ENCODE peak calls at places on chromosomes 16 and 17, in seven cellular contexts. C, O, Q, X, E, I and L are unnamed samples.

GRCh38 chr16:29819506-29819905 is 756 bp upstream of the MVP start:
- DNase-seq in C (no peak), O (no peak), Q (no peak), X (no peak), E (no peak), I (no peak), L (no peak)

GRCh38 chr16:3542601-3543373 is 34.4 kb downstream of the NLRC3 start:
- DNase-seq in C (no peak), O (no peak), Q (no peak), X (no peak), E (no peak), I (no peak), L (no peak)

GRCh38 chr17:62676952-62677596 is 49.6 kb downstream of the MRC2 start:
- DNase-seq in C (no peak), O (no peak), Q (no peak), X (no peak), E (no peak), I (no peak), L (no peak)

GRCh38 chr16:55832788-55833583 is at the start of gene CES1:
- DNase-seq in C (no peak), O (peak; percentile 69), Q (no peak), X (no peak), E (no peak), I (no peak), L (no peak)

GRCh38 chr16:74601131-74601871 is 5.6 kb downstream of the GLG1 start:
- DNase-seq in C (no peak), O (no peak), Q (peak; percentile 66), X (peak; percentile 70), E (peak; percentile 41), I (no peak), L (no peak)

GRCh38 chr16:75289189-75289588 is 37.8 kb upstream of the BCAR1 start:
- DNase-seq in C (peak; percentile 24), O (no peak), Q (no peak), X (peak; percentile 63), E (no peak), I (no peak), L (peak; percentile 70)

GRCh38 chr17:20999044-20999573 is 43.7 kb downstream of the USP22 start:
- DNase-seq in C (no peak), O (peak; percentile 71), Q (no peak), X (no peak), E (no peak), I (no peak), L (no peak)

GRCh38 chr17:51948128-51948527 is 210.4 kb downstream of the CA10 start:
- DNase-seq in C (no peak), O (no peak), Q (no peak), X (peak; percentile 44), E (no peak), I (peak; percentile 14), L (peak; percentile 92)

GRCh38 chr17:70773210-70773609 is 603.9 kb downstream of the KCNJ2 start:
- DNase-seq in C (no peak), O (no peak), Q (no peak), X (no peak), E (no peak), I (no peak), L (no peak)

GRCh38 chr16:49890876-49891275 is 35.0 kb upstream of the ZNF423 start:
- DNase-seq in C (no peak), O (no peak), Q (peak; percentile 16), X (no peak), E (no peak), I (no peak), L (no peak)